ENCODE peak calls at places on chromosomes 13 and 19, in seven cellular contexts. O is stimulated activated CD8-positive, alpha-beta memory T cell treated with anti-CD3 and anti-CD28 coated beads, Interleukin-15, amount 100 ng/mL, for 1 hour; P is aorta; U is activated naive CD8-positive, alpha-beta T cell treated with anti-CD3 and anti-CD28 coated beads, Interleukin-2, amount 50 U/mL, for 24 hours; C is T1000; I is GM18507; Z is NCI-H345. E is an unnamed sample.

GRCh38 chr19:3276341-3276799 is 51.9 kb downstream of the CELF5 start:
- DNase-seq in O (no peak), P (no peak), U (peak), C (no peak), I (peak), Z (peak), E (no peak)

GRCh38 chr19:8057545-8058270 is 5.1 kb downstream of the CCL25 start:
- DNase-seq in O (no peak), P (no peak), U (no peak), C (no peak), I (no peak), Z (no peak), E (no peak)

GRCh38 chr19:7242601-7243258 is 51.5 kb downstream of the INSR start:
- DNase-seq in O (no peak), P (no peak), U (no peak), C (no peak), I (no peak), Z (no peak), E (no peak)

GRCh38 chr19:54178581-54179261 is 5.8 kb upstream of the TMC4 start:
- DNase-seq in O (no peak), P (no peak), U (no peak), C (no peak), I (no peak), Z (peak), E (no peak)

GRCh38 chr19:42554046-42554575 is 25.8 kb upstream of the CEACAM1 start:
- DNase-seq in O (no peak), P (no peak), U (no peak), C (no peak), I (no peak), Z (no peak), E (no peak)

GRCh38 chr19:12450817-12451216 is 10.0 kb upstream of the ZNF443 start:
- DNase-seq in O (no peak), P (no peak), U (no peak), C (no peak), I (no peak), Z (no peak), E (no peak)

GRCh38 chr19:5826531-5827341 is 12.8 kb downstream of the FUT6 start:
- DNase-seq in O (no peak), P (no peak), U (peak), C (peak), I (no peak), Z (peak), E (no peak)

GRCh38 chr19:50046649-50047503 is 21.1 kb downstream of the ZNF473 start:
- DNase-seq in O (peak), P (peak), U (peak), C (no peak), I (no peak), Z (peak), E (peak)

GRCh38 chr13:26133286-26133685 is 81.5 kb upstream of the SHISA2 start:
- DNase-seq in O (no peak), P (no peak), U (no peak), C (no peak), I (no peak), Z (no peak), E (no peak)

GRCh38 chr13:36124236-36124822 is 6.9 kb downstream of the DCLK1 start:
- DNase-seq in O (no peak), P (no peak), U (no peak), C (peak), I (no peak), Z (no peak), E (no peak)

GRCh38 chr19:3608750-3609322 is 2.2 kb upstream of the TBXA2R start:
- DNase-seq in O (no peak), P (peak), U (no peak), C (no peak), I (no peak), Z (no peak), E (no peak)

GRCh38 chr19:17944301-17944700 is 11.5 kb downstream of the CCDC124 start:
- DNase-seq in O (no peak), P (no peak), U (no peak), C (no peak), I (no peak), Z (no peak), E (no peak)

GRCh38 chr19:52492201-52492960 is 35.1 kb upstream of the ZNF808 start:
- DNase-seq in O (no peak), P (no peak), U (no peak), C (no peak), I (no peak), Z (peak), E (no peak)

GRCh38 chr19:18587962-18588610 is 512 bp upstream of the REX1BD start:
- DNase-seq in O (no peak), P (no peak), U (no peak), C (no peak), I (no peak), Z (no peak), E (no peak)

GRCh38 chr13:51804295-51805172 is 571 bp upstream of the DHRS12 start:
- DNase-seq in O (no peak), P (no peak), U (peak), C (no peak), I (no peak), Z (no peak), E (no peak)

GRCh38 chr13:67277581-67277980 is 47.4 kb upstream of the PCDH9 start:
- DNase-seq in O (no peak), P (no peak), U (no peak), C (no peak), I (no peak), Z (no peak), E (no peak)

GRCh38 chr19:57817976-57818375 is 3.3 kb upstream of the ZNF552 start:
- DNase-seq in O (no peak), P (no peak), U (no peak), C (no peak), I (no peak), Z (no peak), E (no peak)

GRCh38 chr19:11230621-11231386 is 8.6 kb upstream of the ANGPTL8 start:
- DNase-seq in O (no peak), P (no peak), U (no peak), C (no peak), I (no peak), Z (no peak), E (no peak)

GRCh38 chr13:95083758-95084157 is 217.5 kb downstream of the ABCC4 start:
- DNase-seq in O (no peak), P (no peak), U (no peak), C (no peak), I (no peak), Z (no peak), E (no peak)

GRCh38 chr13:89899302-89900103 is 1448.0 kb upstream of the MIR17HG start:
- DNase-seq in O (no peak), P (no peak), U (no peak), C (no peak), I (no peak), Z (peak), E (no peak)

GRCh38 chr19:8489591-8490394 is 12.6 kb downstream of the PRAM1 start:
- DNase-seq in O (no peak), P (peak), U (no peak), C (no peak), I (no peak), Z (peak), E (no peak)

GRCh38 chr13:40102854-40103253 is 447.4 kb downstream of the COG6 start:
- DNase-seq in O (peak), P (no peak), U (peak), C (no peak), I (no peak), Z (no peak), E (peak)

GRCh38 chr13:67100723-67101122 is 129.4 kb downstream of the PCDH9 start:
- DNase-seq in O (no peak), P (no peak), U (no peak), C (no peak), I (no peak), Z (no peak), E (no peak)

GRCh38 chr13:37878921-37879320 is 9.3 kb upstream of the TRPC4 start:
- DNase-seq in O (no peak), P (no peak), U (no peak), C (no peak), I (no peak), Z (no peak), E (no peak)

GRCh38 chr13:110910013-110910890 is 4.6 kb downstream of the ANKRD10 start:
- DNase-seq in O (no peak), P (no peak), U (no peak), C (no peak), I (no peak), Z (no peak), E (no peak)

GRCh38 chr13:60627071-60627686 is 230.2 kb downstream of the TDRD3 start:
- DNase-seq in O (no peak), P (no peak), U (no peak), C (no peak), I (peak), Z (peak), E (no peak)

GRCh38 chr19:52296773-52297600 is at the start of gene ZNF480:
- DNase-seq in O (peak), P (peak), U (peak), C (peak), I (peak), Z (peak), E (peak)

GRCh38 chr13:44972956-44973581 is 16.2 kb downstream of the NUFIP1 start:
- DNase-seq in O (no peak), P (no peak), U (no peak), C (no peak), I (no peak), Z (no peak), E (no peak)

GRCh38 chr13:23488442-23488841 is 54.9 kb upstream of the SACS start:
- DNase-seq in O (no peak), P (no peak), U (no peak), C (peak), I (no peak), Z (peak), E (no peak)

GRCh38 chr13:69178000-69178399 is 929.6 kb upstream of the ATXN8OS start:
- DNase-seq in O (no peak), P (no peak), U (no peak), C (no peak), I (no peak), Z (no peak), E (no peak)

GRCh38 chr19:7191946-7192691 is 102.1 kb downstream of the INSR start:
- DNase-seq in O (peak), P (no peak), U (peak), C (no peak), I (no peak), Z (no peak), E (no peak)

GRCh38 chr19:34172661-34173144 is 399 bp downstream of the LSM14A start:
- DNase-seq in O (peak), P (peak), U (peak), C (no peak), I (no peak), Z (peak), E (peak)

GRCh38 chr19:17328517-17329060 is 6.1 kb downstream of the ANO8 start:
- DNase-seq in O (no peak), P (no peak), U (no peak), C (no peak), I (no peak), Z (no peak), E (no peak)

E was measured in activated CD4-positive, CD25-positive, alpha-beta regulatory T cell.